ENCODE peak calls at places on chromosomes 6 and 20, in six cellular contexts. One of them, this sample, is unnamed.

GRCh38 chr6:126701799-126702198 is 361.9 kb downstream of the CENPW start:
- DNase-seq in Calu3: no peak
- DNase-seq in left colon: no peak
- DNase-seq in posterior vena cava: no peak
- DNase-seq in HuH-7.5: no peak
- DNase-seq in WTC11: no peak
- DNase-seq in this sample: no peak

GRCh38 chr20:61985096-61985495 is 80.6 kb downstream of the TAF4 start:
- DNase-seq in left colon: no peak
- DNase-seq in Calu3: no peak
- DNase-seq in posterior vena cava: no peak
- DNase-seq in WTC11: no peak
- DNase-seq in HuH-7.5: no peak
- DNase-seq in this sample: no peak

GRCh38 chr20:3156811-3157619 is 2.6 kb downstream of the FASTKD5 start:
- DNase-seq in left colon: no peak
- DNase-seq in Calu3: no peak
- DNase-seq in HuH-7.5: no peak
- DNase-seq in posterior vena cava: no peak
- DNase-seq in WTC11: no peak
- DNase-seq in this sample: no peak

GRCh38 chr6:37051138-37052026 is 45.9 kb downstream of the FGD2 start:
- DNase-seq in HuH-7.5: peak
- DNase-seq in WTC11: peak
- DNase-seq in left colon: peak
- DNase-seq in Calu3: peak
- DNase-seq in posterior vena cava: peak
- DNase-seq in this sample: peak

GRCh38 chr6:17984822-17985660 is 2.4 kb downstream of the KIF13A start:
- DNase-seq in WTC11: no peak
- DNase-seq in Calu3: no peak
- DNase-seq in HuH-7.5: no peak
- DNase-seq in posterior vena cava: no peak
- DNase-seq in left colon: no peak
- DNase-seq in this sample: no peak

GRCh38 chr6:130426078-130426726 is 60.4 kb downstream of the TMEM200A start:
- DNase-seq in Calu3: no peak
- DNase-seq in posterior vena cava: no peak
- DNase-seq in WTC11: no peak
- DNase-seq in left colon: no peak
- DNase-seq in HuH-7.5: no peak
- DNase-seq in this sample: no peak

GRCh38 chr6:55818482-55818881 is 56.9 kb downstream of the BMP5 start:
- DNase-seq in left colon: no peak
- DNase-seq in HuH-7.5: no peak
- DNase-seq in WTC11: no peak
- DNase-seq in Calu3: no peak
- DNase-seq in posterior vena cava: no peak
- DNase-seq in this sample: no peak

GRCh38 chr20:56956536-56956935 is 309.9 kb downstream of the BMP7 start:
- DNase-seq in WTC11: no peak
- DNase-seq in left colon: no peak
- DNase-seq in HuH-7.5: no peak
- DNase-seq in Calu3: no peak
- DNase-seq in posterior vena cava: no peak
- DNase-seq in this sample: no peak

GRCh38 chr6:1720620-1721322 is 111.1 kb downstream of the FOXC1 start:
- DNase-seq in posterior vena cava: no peak
- DNase-seq in WTC11: peak
- DNase-seq in left colon: no peak
- DNase-seq in Calu3: no peak
- DNase-seq in HuH-7.5: no peak
- DNase-seq in this sample: peak

GRCh38 chr6:17938885-17939284 is 48.5 kb downstream of the KIF13A start:
- DNase-seq in Calu3: no peak
- DNase-seq in HuH-7.5: no peak
- DNase-seq in WTC11: no peak
- DNase-seq in left colon: no peak
- DNase-seq in posterior vena cava: no peak
- DNase-seq in this sample: no peak

GRCh38 chr6:24387818-24388217 is 14.9 kb upstream of the MRS2 start:
- DNase-seq in left colon: no peak
- DNase-seq in WTC11: no peak
- DNase-seq in posterior vena cava: no peak
- DNase-seq in HuH-7.5: no peak
- DNase-seq in Calu3: no peak
- DNase-seq in this sample: no peak

GRCh38 chr20:9054176-9054575 is 14.7 kb upstream of the PLCB4 start:
- DNase-seq in Calu3: no peak
- DNase-seq in left colon: no peak
- DNase-seq in WTC11: no peak
- DNase-seq in posterior vena cava: no peak
- DNase-seq in HuH-7.5: no peak
- DNase-seq in this sample: no peak

GRCh38 chr20:49262444-49262843 is 15.4 kb downstream of the ZNFX1 start:
- DNase-seq in Calu3: no peak
- DNase-seq in posterior vena cava: no peak
- DNase-seq in HuH-7.5: no peak
- DNase-seq in WTC11: no peak
- DNase-seq in left colon: no peak
- DNase-seq in this sample: no peak